ENCODE peak calls at places on chromosomes 4 and X, in eight cellular contexts. G is upper lobe of right lung, X is activated B cell treated with CpG ODN at 0.5 μM for 24 hours, E is endothelial cell, H is HCT116, F is foreskin fibroblast, Q is neural progenitor cell, K is left ventricle myocardium inferior. W is an unnamed sample.

GRCh38 chr4:183596056-183596757 is 62.8 kb downstream of the RWDD4 start:
- DNase-seq in G (no peak), X (no peak), E (no peak), H (no peak), F (no peak), Q (no peak), K (no peak), W (no peak)

GRCh38 chr4:113147498-113148231 is 98.2 kb downstream of the ANK2 start:
- DNase-seq in G (no peak), X (no peak), E (no peak), H (no peak), F (no peak), Q (no peak), K (no peak), W (no peak)

GRCh38 chr4:7757501-7758443 is 181.9 kb downstream of the AFAP1 start:
- DNase-seq in G (no peak), X (no peak), E (no peak), H (no peak), F (no peak), Q (peak), K (no peak), W (no peak)

GRCh38 chr4:3518941-3519340 is 13.3 kb downstream of the LRPAP1 start:
- DNase-seq in G (no peak), X (no peak), E (no peak), H (no peak), F (no peak), Q (no peak), K (no peak), W (no peak)

GRCh38 chrX:47297874-47298273 is 65.1 kb downstream of the USP11 start:
- DNase-seq in G (peak), X (no peak), E (no peak), H (peak), F (no peak), Q (no peak), K (no peak), W (no peak)

GRCh38 chrX:135327299-135327698 is 18.0 kb downstream of the ETDC start:
- DNase-seq in G (no peak), X (no peak), E (no peak), H (no peak), F (peak), Q (no peak), K (no peak), W (no peak)

GRCh38 chrX:12824944-12825343 is 33.7 kb downstream of the PRPS2 start:
- DNase-seq in G (no peak), X (no peak), E (no peak), H (no peak), F (no peak), Q (no peak), K (no peak), W (no peak)

GRCh38 chrX:39752820-39753219 is 344.9 kb downstream of the BCOR start:
- DNase-seq in G (no peak), X (no peak), E (no peak), H (no peak), F (no peak), Q (no peak), K (no peak), W (no peak)

GRCh38 chr4:129342820-129343219 is 246.9 kb downstream of the C4orf33 start:
- DNase-seq in G (no peak), X (no peak), E (no peak), H (no peak), F (peak), Q (no peak), K (no peak), W (no peak)

GRCh38 chrX:124211312-124211942 is 121.0 kb upstream of the TEX13D start:
- DNase-seq in G (no peak), X (no peak), E (peak), H (peak), F (no peak), Q (peak), K (no peak), W (no peak)

GRCh38 chrX:22126311-22126710 is 94.2 kb downstream of the PHEX start:
- DNase-seq in G (no peak), X (no peak), E (no peak), H (no peak), F (no peak), Q (no peak), K (no peak), W (no peak)

GRCh38 chr4:153146031-153146430 is 58.2 kb upstream of the TRIM2 start:
- DNase-seq in G (no peak), X (no peak), E (no peak), H (no peak), F (no peak), Q (no peak), K (no peak), W (no peak)

DNA sequence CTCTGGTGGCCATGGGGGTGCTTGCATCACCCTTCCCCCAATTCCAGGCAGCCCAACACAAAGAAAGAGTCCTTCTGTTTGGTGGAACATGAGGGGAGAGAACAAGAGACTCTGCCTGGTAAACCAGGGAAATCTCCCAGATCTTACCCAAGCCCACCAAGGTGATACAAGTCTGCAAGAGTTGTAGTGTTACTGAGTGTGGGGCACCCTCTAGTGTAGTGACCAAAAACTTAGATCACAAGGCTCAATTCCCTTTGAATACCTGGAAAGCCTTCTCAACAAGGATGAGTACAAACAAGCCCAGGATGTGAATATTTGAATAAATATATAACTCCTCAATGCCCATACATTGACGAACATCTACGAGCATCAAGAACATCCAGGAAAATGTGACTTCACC is 64.7 kb downstream of the IL13RA2 start:
- DNase-seq in G (no peak), X (no peak), E (no peak), H (no peak), F (no peak), Q (peak), K (no peak), W (no peak)
- TF ChIP-seq CTCF in G (no peak), X (no peak), E (no peak), H (no peak), F (no peak), Q (peak), K (no peak), W (no peak)

DNA sequence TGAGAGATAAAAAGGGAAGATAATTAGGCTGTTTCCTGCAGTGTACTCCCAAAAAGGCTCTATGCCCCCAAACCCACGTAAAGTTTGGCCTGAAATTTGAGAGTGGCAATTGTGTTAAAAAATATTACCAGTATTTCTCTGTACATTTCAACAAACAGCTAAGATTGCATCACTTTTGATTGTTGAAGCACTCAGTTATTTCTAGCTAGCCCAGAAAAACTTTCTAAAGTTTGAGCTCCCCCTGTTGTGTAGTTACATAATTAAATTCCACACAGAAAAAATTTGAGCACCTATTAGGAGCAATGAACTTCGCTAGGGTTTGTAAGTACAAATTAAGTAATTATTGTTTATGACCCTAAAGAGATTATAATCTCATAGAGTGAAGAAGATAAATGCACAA is 109.4 kb downstream of the DLG3 start:
- DNase-seq in G (no peak), X (no peak), E (no peak), H (no peak), F (peak), Q (no peak), K (no peak), W (no peak)
- TF ChIP-seq CTCF in G (peak), X (no peak), E (no peak), H (no peak), F (peak), Q (peak), K (peak), W (no peak)

DNA sequence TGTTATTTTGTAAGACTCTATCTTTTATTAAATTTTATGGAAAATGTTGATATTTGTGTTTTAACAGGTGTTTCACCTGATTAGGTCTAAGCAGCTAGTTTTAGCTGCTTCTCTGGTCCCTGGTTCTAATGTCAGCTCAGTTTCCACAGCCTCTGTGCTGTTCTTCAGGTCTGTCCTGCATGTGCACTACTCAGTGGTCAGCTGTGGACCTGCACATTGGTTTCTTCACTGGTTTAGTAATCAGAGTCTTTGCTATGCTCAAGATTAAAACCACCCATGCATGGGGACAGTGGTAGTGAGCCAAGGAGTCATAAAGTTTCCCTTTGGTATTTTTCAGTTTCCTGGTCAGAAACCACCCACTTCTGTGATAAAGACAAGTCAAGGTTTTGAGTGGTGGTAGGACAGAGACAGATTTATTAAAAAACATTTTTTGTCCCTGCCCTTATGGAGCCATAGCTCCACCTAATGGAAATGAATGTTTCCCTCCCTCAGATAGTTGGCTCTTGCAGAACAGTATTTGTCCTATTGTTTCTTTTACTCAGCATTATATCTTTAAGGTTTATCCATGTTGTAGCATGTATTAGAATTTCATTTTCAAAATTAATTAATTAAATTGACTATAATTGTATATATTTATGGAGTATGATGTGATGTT is 36.8 kb upstream of the VBP1 start:
- DNase-seq in G (no peak), X (no peak), E (no peak), H (no peak), F (no peak), Q (no peak), K (no peak), W (no peak)
- TF ChIP-seq CTCF in G (no peak), X (no peak), E (no peak), H (peak), F (no peak), Q (no peak), K (peak), W (no peak)

GRCh38 chr4:103499094-103499493 is 220.7 kb downstream of the TACR3 start:
- DNase-seq in G (no peak), X (no peak), E (no peak), H (no peak), F (peak), Q (no peak), K (no peak), W (no peak)
- TF ChIP-seq CTCF in G (no peak), X (no peak), E (no peak), H (peak), F (peak), Q (peak), K (no peak), W (no peak)

GRCh38 chr4:39587881-39588280 is 50.8 kb downstream of the SMIM14 start:
- DNase-seq in G (no peak), X (no peak), E (no peak), H (no peak), F (peak), Q (no peak), K (no peak), W (peak)

GRCh38 chr4:39591290-39591689 is 47.4 kb downstream of the SMIM14 start:
- DNase-seq in G (no peak), X (no peak), E (no peak), H (no peak), F (no peak), Q (no peak), K (no peak), W (no peak)
- TF ChIP-seq CTCF in G (no peak), X (no peak), E (no peak), H (peak), F (no peak), Q (no peak), K (no peak), W (peak)

DNA sequence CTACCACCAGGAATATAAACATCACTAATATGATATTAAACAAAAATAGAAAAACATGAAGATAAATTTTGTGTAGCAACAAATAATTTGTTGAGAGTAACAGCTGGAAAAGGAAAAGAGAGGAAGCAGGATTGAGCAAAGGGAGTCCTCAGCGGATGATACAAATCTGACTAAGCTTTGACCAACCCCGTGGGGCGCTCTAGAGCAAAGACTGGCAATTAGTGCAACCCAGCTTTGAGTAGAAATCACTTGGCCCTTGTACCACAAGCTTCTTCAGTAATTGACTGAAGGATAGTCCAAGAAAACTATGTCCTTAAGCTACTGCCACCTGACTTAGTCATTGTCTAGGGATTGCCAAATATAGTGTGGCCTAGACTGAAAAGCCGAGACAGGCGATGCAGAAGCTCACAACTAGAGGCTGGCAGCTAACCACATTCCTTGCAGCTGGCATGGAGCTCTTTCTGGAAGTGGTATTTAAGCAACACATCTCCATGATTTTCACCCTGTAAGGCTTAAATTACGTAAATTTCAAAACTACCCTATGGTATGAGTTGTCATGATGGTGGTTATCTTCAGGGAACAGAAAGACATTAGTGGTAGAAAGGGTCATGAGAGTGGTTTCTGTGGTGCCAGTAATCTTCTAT is 396.0 kb downstream of the PDGFC start:
- DNase-seq in G (peak), X (no peak), E (no peak), H (no peak), F (no peak), Q (peak), K (no peak), W (no peak)
- TF ChIP-seq CTCF in G (no peak), X (no peak), E (no peak), H (peak), F (no peak), Q (peak), K (no peak), W (no peak)

GRCh38 chr4:37188100-37188499 is 56.4 kb upstream of the NWD2 start:
- DNase-seq in G (no peak), X (no peak), E (no peak), H (peak), F (no peak), Q (peak), K (no peak), W (no peak)
- TF ChIP-seq CTCF in G (no peak), X (no peak), E (peak), H (peak), F (no peak), Q (peak), K (no peak), W (peak)